ENCODE peak calls at places on chromosomes 7 and 10, in six cellular contexts. Q is transverse colon, P is heart left ventricle, T is neural progenitor cell, W is OCI-LY7, U is mammary epithelial cell. E is an unnamed sample.

GRCh38 chr10:88409824-88410223 is 173.3 kb downstream of the RNLS start:
- DNase-seq in Q (no peak), P (no peak), T (no peak), W (no peak), U (no peak), E (no peak)

GRCh38 chr7:98348726-98349474 is 52.0 kb downstream of the BAIAP2L1 start:
- DNase-seq in Q (peak; percentile 63), P (no peak), T (no peak), W (no peak), U (no peak), E (no peak)

GRCh38 chr10:21746118-21746517 is 212.1 kb downstream of the MLLT10 start:
- DNase-seq in Q (no peak), P (no peak), T (no peak), W (no peak), U (no peak), E (no peak)

GRCh38 chr7:30782690-30783089 is 11.5 kb downstream of the MINDY4 start:
- DNase-seq in Q (no peak), P (no peak), T (no peak), W (no peak), U (no peak), E (no peak)

GRCh38 chr7:155469311-155470185 is 11.6 kb downstream of the EN2 start:
- DNase-seq in Q (no peak), P (no peak), T (peak; percentile 1), W (no peak), U (no peak), E (no peak)

GRCh38 chr10:485776-486572 is 203.5 kb downstream of the DIP2C start:
- DNase-seq in Q (no peak), P (no peak), T (no peak), W (no peak), U (no peak), E (peak; percentile 15)

GRCh38 chr10:110852897-110853296 is 18.8 kb upstream of the PDCD4 start:
- DNase-seq in Q (no peak), P (no peak), T (no peak), W (no peak), U (peak; percentile 48), E (no peak)

GRCh38 chr10:3623746-3624145 is 161.3 kb downstream of the KLF6 start:
- DNase-seq in Q (no peak), P (no peak), T (no peak), W (peak; percentile 92), U (no peak), E (no peak)

GRCh38 chr7:151485006-151485732 is 34.5 kb downstream of the RHEB start:
- DNase-seq in Q (no peak), P (no peak), T (no peak), W (no peak), U (peak; percentile 47), E (no peak)

GRCh38 chr10:8889538-8889937 is 835.0 kb downstream of the GATA3 start:
- DNase-seq in Q (no peak), P (no peak), T (no peak), W (no peak), U (no peak), E (no peak)

GRCh38 chr10:33381897-33382578 is 47.6 kb upstream of the NRP1 start:
- DNase-seq in Q (peak; percentile 40), P (no peak), T (peak; percentile 18), W (no peak), U (no peak), E (no peak)

GRCh38 chr7:141709749-141710148 is 1.6 kb downstream of the WEE2 start:
- DNase-seq in Q (no peak), P (no peak), T (no peak), W (no peak), U (peak; percentile 19), E (no peak)

GRCh38 chr7:123131140-123131539 is 68.6 kb downstream of the SLC13A1 start:
- DNase-seq in Q (no peak), P (no peak), T (no peak), W (no peak), U (no peak), E (no peak)

GRCh38 chr10:105952153-105952552 is 1212.4 kb downstream of the SORCS1 start:
- DNase-seq in Q (no peak), P (no peak), T (peak; percentile 52), W (peak; percentile 60), U (peak; percentile 64), E (peak; percentile 33)

GRCh38 chr10:86963341-86963919 is 4.9 kb upstream of the ADIRF start:
- DNase-seq in Q (peak; percentile 1), P (peak; percentile 24), T (no peak), W (no peak), U (no peak), E (no peak)

GRCh38 chr10:101602767-101603398 is 14.8 kb downstream of the DPCD start:
- DNase-seq in Q (peak; percentile 62), P (peak; percentile 78), T (peak; percentile 90), W (peak; percentile 90), U (peak; percentile 62), E (peak; percentile 61)

GRCh38 chr7:111438369-111439289 is 123.7 kb downstream of the IMMP2L start:
- DNase-seq in Q (no peak), P (no peak), T (peak; percentile 5), W (no peak), U (peak; percentile 21), E (no peak)

GRCh38 chr7:7702826-7703225 is 15.6 kb downstream of the RPA3 start:
- DNase-seq in Q (no peak), P (no peak), T (no peak), W (no peak), U (no peak), E (no peak)

GRCh38 chr10:96667401-96667800 is 52.9 kb downstream of the PIK3AP1 start:
- DNase-seq in Q (no peak), P (no peak), T (no peak), W (no peak), U (no peak), E (no peak)

GRCh38 chr7:33814958-33815735 is 90.2 kb upstream of the BMPER start:
- DNase-seq in Q (no peak), P (no peak), T (no peak), W (no peak), U (no peak), E (no peak)

DNA sequence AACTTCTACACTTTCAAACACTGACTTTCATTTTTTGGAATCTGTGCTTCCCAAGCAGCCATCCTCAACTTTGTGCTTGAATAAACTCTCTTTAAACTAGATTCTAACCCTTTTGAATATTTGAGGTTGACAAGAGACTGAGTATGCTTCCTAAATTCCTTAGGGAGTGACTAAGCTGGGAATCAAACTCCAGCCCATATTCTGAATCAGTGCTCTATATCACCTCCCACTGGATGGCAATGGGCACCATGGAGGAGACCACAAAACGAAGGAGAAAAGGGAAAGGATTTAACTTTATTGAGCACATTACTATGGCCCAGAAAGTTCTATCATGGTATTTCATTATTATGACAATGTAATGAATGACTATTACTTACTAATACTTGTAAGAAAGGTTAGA is 17.2 kb upstream of the SLC26A4 start:
- DNase-seq in Q (no peak), P (no peak), T (no peak), W (no peak), U (peak; percentile 24), E (no peak)
- TF ChIP-seq CTCF in Q (no peak), P (no peak), T (peak; percentile 11), W (peak; percentile 42), U (peak; percentile 28), E (no peak)

GRCh38 chr7:44630791-44631457 is 24.5 kb downstream of the OGDH start:
- DNase-seq in Q (no peak), P (no peak), T (no peak), W (no peak), U (no peak), E (no peak)

GRCh38 chr7:44631458-44632115 is 25.2 kb downstream of the OGDH start:
- DNase-seq in Q (no peak), P (no peak), T (no peak), W (peak; percentile 39), U (no peak), E (peak; percentile 78)

GRCh38 chr7:44633254-44634186 is 27.1 kb downstream of the OGDH start:
- DNase-seq in Q (peak; percentile 52), P (no peak), T (no peak), W (peak; percentile 76), U (peak; percentile 97), E (peak; percentile 87)

GRCh38 chr7:44634187-44634838 is 27.9 kb downstream of the OGDH start:
- DNase-seq in Q (peak; percentile 61), P (no peak), T (no peak), W (no peak), U (no peak), E (no peak)

DNA sequence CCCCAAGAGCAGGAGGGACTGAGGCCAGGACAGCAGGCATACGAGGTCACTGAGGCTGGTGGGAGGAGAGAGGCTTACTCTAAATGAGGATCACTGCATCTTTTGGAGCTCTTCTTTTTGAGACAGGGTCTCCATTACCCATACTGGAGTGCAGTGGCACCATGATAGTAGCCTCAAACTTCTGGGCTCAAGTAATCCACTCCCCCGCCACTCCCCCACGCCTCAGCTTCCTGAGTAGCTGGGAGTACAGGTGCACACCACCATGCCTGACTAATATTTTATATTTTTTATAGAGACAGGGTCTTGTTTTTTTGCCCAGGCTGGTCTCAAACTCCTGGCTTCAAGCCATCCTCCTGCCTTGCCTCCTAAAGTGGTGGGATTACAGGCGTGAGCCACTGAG is 25.8 kb downstream of the OGDH start:
- DNase-seq in Q (no peak), P (no peak), T (no peak), W (no peak), U (no peak), E (no peak)
- H3K4me1 ChIP-seq in Q (peaks cover 44% of the 10 kb centered on the region), P (peaks cover 28% of the 10 kb centered on the region), T (peaks cover 7% of the 10 kb centered on the region), W (peaks cover 72% of the 10 kb centered on the region), U (peaks cover 22% of the 10 kb centered on the region), E (peaks cover 87% of the 10 kb centered on the region)

DNA sequence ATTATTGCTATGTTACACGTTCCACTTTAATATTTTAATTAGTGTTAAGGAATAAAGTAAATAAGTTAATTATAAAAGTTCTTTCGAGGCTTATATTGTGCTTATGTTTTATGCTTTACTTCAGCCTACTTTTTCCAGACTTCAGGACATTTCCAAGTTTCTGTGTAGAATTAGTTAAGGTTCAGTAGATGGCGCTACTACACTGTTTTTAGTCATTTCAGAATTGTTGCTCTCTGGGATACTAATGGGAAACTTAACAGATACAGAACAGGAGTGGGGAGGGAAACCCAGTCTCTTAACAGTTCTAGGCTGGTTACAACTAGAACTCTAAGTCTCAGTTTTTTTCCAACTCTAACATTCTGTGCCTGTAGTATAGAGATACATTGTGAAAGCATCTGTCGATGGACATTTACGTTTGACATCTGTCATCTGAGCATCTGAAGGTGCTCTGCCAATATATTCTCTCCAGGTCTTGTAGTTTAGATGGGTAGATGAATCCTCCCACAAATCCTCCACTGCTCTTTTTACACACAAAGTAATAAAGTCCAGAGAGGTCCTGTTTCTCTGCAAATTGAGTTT is 56.8 kb upstream of the FAM171A1 start:
- DNase-seq in Q (no peak), P (no peak), T (peak; percentile 62), W (peak; percentile 14), U (peak; percentile 23), E (peak; percentile 31)
- TF ChIP-seq CTCF in Q (peak; percentile 42), P (peak; percentile 41), T (peak; percentile 80), W (peak; percentile 86), U (peak; percentile 40), E (peak; percentile 61)

GRCh38 chr10:7317799-7318446 is 92.9 kb downstream of the SFMBT2 start:
- DNase-seq in Q (no peak), P (no peak), T (no peak), W (no peak), U (no peak), E (no peak)

GRCh38 chr10:7316839-7317238 is 94.0 kb downstream of the SFMBT2 start:
- DNase-seq in Q (no peak), P (no peak), T (no peak), W (no peak), U (no peak), E (no peak)

GRCh38 chr10:7320072-7320471 is 90.8 kb downstream of the SFMBT2 start:
- DNase-seq in Q (no peak), P (no peak), T (no peak), W (no peak), U (no peak), E (no peak)

GRCh38 chr10:7319632-7320031 is 91.2 kb downstream of the SFMBT2 start:
- DNase-seq in Q (no peak), P (no peak), T (no peak), W (no peak), U (no peak), E (no peak)

GRCh38 chr10:7318836-7319235 is 92.0 kb downstream of the SFMBT2 start:
- DNase-seq in Q (no peak), P (no peak), T (no peak), W (peak; percentile 15), U (no peak), E (no peak)
- H3K4me1 ChIP-seq in Q (peaks cover 4% of the 10 kb centered on the region), P (peaks cover 12% of the 10 kb centered on the region), T (no peaks in the 10 kb centered on the region), W (peaks cover 11% of the 10 kb centered on the region), U (no peaks in the 10 kb centered on the region), E (no peaks in the 10 kb centered on the region)

E was measured in MM.1S.